ENCODE peak calls at places on chromosome 11, in seven cellular contexts. Z, H, D, X, E, U and T are unnamed samples.

GRCh38 chr11:19437760-19438159 is 197.0 kb upstream of the E2F8 start:
- DNase-seq in Z (no peak), H (peak), D (no peak), X (no peak), E (no peak), U (peak), T (no peak)

GRCh38 chr11:133928628-133929059 is 28.1 kb downstream of the IGSF9B start:
- DNase-seq in Z (no peak), H (no peak), D (no peak), X (no peak), E (no peak), U (peak), T (peak)

GRCh38 chr11:28447226-28447625 is 339.0 kb downstream of the METTL15 start:
- DNase-seq in Z (no peak), H (peak), D (no peak), X (no peak), E (no peak), U (no peak), T (no peak)

GRCh38 chr11:70881948-70882715 is 370.2 kb downstream of the SHANK2 start:
- DNase-seq in Z (no peak), H (no peak), D (no peak), X (no peak), E (no peak), U (no peak), T (no peak)

GRCh38 chr11:20116825-20117224 is 43.5 kb downstream of the DBX1 start:
- DNase-seq in Z (no peak), H (no peak), D (no peak), X (no peak), E (no peak), U (no peak), T (no peak)

GRCh38 chr11:35549787-35550186 is 24.4 kb upstream of the PAMR1 start:
- DNase-seq in Z (no peak), H (peak), D (no peak), X (no peak), E (no peak), U (peak), T (no peak)

GRCh38 chr11:117826832-117827231 is 2.3 kb upstream of the FXYD2 start:
- DNase-seq in Z (no peak), H (no peak), D (no peak), X (no peak), E (no peak), U (no peak), T (no peak)

GRCh38 chr11:99773646-99774045 is 752.9 kb downstream of the CNTN5 start:
- DNase-seq in Z (no peak), H (no peak), D (no peak), X (no peak), E (no peak), U (no peak), T (no peak)

GRCh38 chr11:15010860-15011259 is 38.7 kb upstream of the CALCA start:
- DNase-seq in Z (no peak), H (no peak), D (no peak), X (no peak), E (no peak), U (no peak), T (no peak)

GRCh38 chr11:94132152-94132558 is 3.5 kb downstream of the PANX1 start:
- DNase-seq in Z (no peak), H (peak), D (no peak), X (no peak), E (no peak), U (peak), T (no peak)

GRCh38 chr11:19561011-19561410 is 151.6 kb upstream of the NAV2 start:
- DNase-seq in Z (no peak), H (no peak), D (no peak), X (no peak), E (no peak), U (no peak), T (no peak)

GRCh38 chr11:70546179-70546940 is 148.0 kb downstream of the CTTN start:
- DNase-seq in Z (no peak), H (no peak), D (no peak), X (no peak), E (no peak), U (no peak), T (no peak)

GRCh38 chr11:31499576-31500178 is 9.7 kb downstream of the IMMP1L start:
- DNase-seq in Z (no peak), H (no peak), D (no peak), X (no peak), E (no peak), U (no peak), T (no peak)

GRCh38 chr11:123235117-123235686 is 40.2 kb upstream of the CLMP start:
- DNase-seq in Z (no peak), H (peak), D (peak), X (no peak), E (peak), U (peak), T (peak)

GRCh38 chr11:58574851-58575250 is 805 bp downstream of the LPXN start:
- DNase-seq in Z (no peak), H (peak), D (no peak), X (no peak), E (no peak), U (no peak), T (no peak)

GRCh38 chr11:104812416-104812815 is 85.8 kb downstream of the CASP12 start:
- DNase-seq in Z (no peak), H (no peak), D (no peak), X (no peak), E (no peak), U (no peak), T (no peak)

GRCh38 chr11:36627006-36627405 is 29.0 kb upstream of the RAG2 start:
- DNase-seq in Z (no peak), H (no peak), D (no peak), X (no peak), E (no peak), U (no peak), T (no peak)

GRCh38 chr11:60955566-60955965 is 3.6 kb upstream of the SLC15A3 start:
- DNase-seq in Z (no peak), H (no peak), D (peak), X (no peak), E (no peak), U (no peak), T (no peak)

GRCh38 chr11:16815047-16815767 is 76.8 kb downstream of the C11orf58 start:
- DNase-seq in Z (no peak), H (peak), D (peak), X (no peak), E (peak), U (no peak), T (no peak)

GRCh38 chr11:6737872-6738466 is 33.8 kb downstream of the OR2AG2 start:
- DNase-seq in Z (peak), H (peak), D (no peak), X (no peak), E (no peak), U (peak), T (peak)

GRCh38 chr11:832529-833113 is at the start of gene CD151:
- DNase-seq in Z (no peak), H (peak), D (no peak), X (no peak), E (no peak), U (no peak), T (peak)

GRCh38 chr11:97786961-97787360 is 1233.8 kb upstream of the CNTN5 start:
- DNase-seq in Z (no peak), H (no peak), D (no peak), X (no peak), E (no peak), U (no peak), T (no peak)

GRCh38 chr11:47523491-47524199 is 29.3 kb downstream of the CELF1 start:
- DNase-seq in Z (no peak), H (peak), D (no peak), X (no peak), E (peak), U (peak), T (no peak)

GRCh38 chr11:77182542-77183420 is 54.7 kb downstream of the MYO7A start:
- DNase-seq in Z (no peak), H (no peak), D (no peak), X (no peak), E (no peak), U (no peak), T (no peak)

GRCh38 chr11:115164774-115165173 is 339.4 kb downstream of the CADM1 start:
- DNase-seq in Z (no peak), H (no peak), D (no peak), X (no peak), E (no peak), U (no peak), T (no peak)

GRCh38 chr11:15568440-15568839 is 453.7 kb downstream of the INSC start:
- DNase-seq in Z (no peak), H (no peak), D (no peak), X (no peak), E (no peak), U (no peak), T (no peak)

GRCh38 chr11:134120921-134121526 is 52.2 kb downstream of the JAM3 start:
- DNase-seq in Z (no peak), H (no peak), D (peak), X (no peak), E (no peak), U (no peak), T (no peak)

GRCh38 chr11:44811841-44812448 is 85.2 kb downstream of the TSPAN18 start:
- DNase-seq in Z (no peak), H (no peak), D (no peak), X (no peak), E (no peak), U (no peak), T (no peak)

GRCh38 chr11:12449961-12450715 is 72.8 kb downstream of the PARVA start:
- DNase-seq in Z (no peak), H (peak), D (no peak), X (no peak), E (no peak), U (peak), T (no peak)

GRCh38 chr11:12689029-12689755 is 15.0 kb downstream of the TEAD1 start:
- DNase-seq in Z (no peak), H (no peak), D (no peak), X (no peak), E (no peak), U (no peak), T (no peak)

GRCh38 chr11:12864316-12865156 is 144.6 kb upstream of the RASSF10 start:
- DNase-seq in Z (no peak), H (peak), D (no peak), X (no peak), E (no peak), U (peak), T (no peak)

GRCh38 chr11:78630561-78631303 is 56.1 kb upstream of the NARS2 start:
- DNase-seq in Z (no peak), H (no peak), D (no peak), X (no peak), E (no peak), U (no peak), T (no peak)

GRCh38 chr11:47335733-47336132 is 16.8 kb downstream of the MYBPC3 start:
- DNase-seq in Z (no peak), H (no peak), D (no peak), X (no peak), E (no peak), U (no peak), T (no peak)

GRCh38 chr11:110522456-110522855 is 92.7 kb downstream of the FDX1 start:
- DNase-seq in Z (no peak), H (no peak), D (no peak), X (no peak), E (no peak), U (no peak), T (no peak)

GRCh38 chr11:4178813-4179662 is 84.4 kb downstream of the RRM1 start:
- DNase-seq in Z (no peak), H (no peak), D (no peak), X (no peak), E (no peak), U (no peak), T (no peak)

GRCh38 chr11:64268028-64268686 is 16.3 kb downstream of the BAD start:
- DNase-seq in Z (no peak), H (no peak), D (no peak), X (no peak), E (no peak), U (no peak), T (no peak)

GRCh38 chr11:8906629-8907028 is 4.4 kb upstream of the AKIP1 start:
- DNase-seq in Z (no peak), H (peak), D (no peak), X (no peak), E (no peak), U (peak), T (no peak)

GRCh38 chr11:106152824-106153223 is 75.4 kb downstream of the AASDHPPT start:
- DNase-seq in Z (no peak), H (peak), D (no peak), X (no peak), E (no peak), U (peak), T (no peak)